ENCODE peak calls at places on chromosome 13, in four cellular contexts. One of them, this sample, is unnamed.

GRCh38 chr13:50448535-50448981 is 394.9 kb downstream of the DLEU7 start:
- DNase-seq in K562: no peak
- DNase-seq in WTC11: no peak
- DNase-seq in HepG2: no peak
- DNase-seq in this sample: no peak

GRCh38 chr13:59478908-59479307 is 684.8 kb downstream of the DIAPH3 start:
- DNase-seq in K562: no peak
- DNase-seq in WTC11: no peak
- DNase-seq in HepG2: no peak
- DNase-seq in this sample: no peak

GRCh38 chr13:39684531-39685137 is 29.2 kb downstream of the COG6 start:
- DNase-seq in K562: no peak
- DNase-seq in WTC11: no peak
- DNase-seq in HepG2: peak
- DNase-seq in this sample: peak

GRCh38 chr13:85298387-85298924 is 500.8 kb downstream of the SLITRK6 start:
- DNase-seq in K562: no peak
- DNase-seq in WTC11: no peak
- DNase-seq in HepG2: no peak
- DNase-seq in this sample: no peak

GRCh38 chr13:78607409-78608253 is 4.3 kb upstream of the POU4F1 start:
- DNase-seq in K562: no peak
- DNase-seq in WTC11: peak
- DNase-seq in HepG2: no peak
- DNase-seq in this sample: peak

GRCh38 chr13:46181799-46182490 is at the start of gene LCP1:
- DNase-seq in K562: peak
- DNase-seq in WTC11: no peak
- DNase-seq in HepG2: no peak
- DNase-seq in this sample: no peak

GRCh38 chr13:100131863-100132574 is 43.1 kb downstream of the PCCA start:
- DNase-seq in K562: peak
- DNase-seq in WTC11: no peak
- DNase-seq in HepG2: peak
- DNase-seq in this sample: peak

GRCh38 chr13:114112231-114112825 is 20.1 kb downstream of the RASA3 start:
- DNase-seq in K562: no peak
- DNase-seq in WTC11: peak
- DNase-seq in HepG2: no peak
- DNase-seq in this sample: peak

GRCh38 chr13:92573467-92574057 is 653.0 kb upstream of the GPC6 start:
- DNase-seq in K562: peak
- DNase-seq in WTC11: peak
- DNase-seq in HepG2: peak
- DNase-seq in this sample: peak

GRCh38 chr13:46211116-46211515 is 612 bp upstream of the LRRC63 start:
- DNase-seq in K562: peak
- DNase-seq in WTC11: no peak
- DNase-seq in HepG2: no peak
- DNase-seq in this sample: peak

GRCh38 chr13:112812306-112813034 is 122.6 kb downstream of the ATP11A start:
- DNase-seq in K562: no peak
- DNase-seq in WTC11: no peak
- DNase-seq in HepG2: no peak
- DNase-seq in this sample: no peak

GRCh38 chr13:30690282-30691188 is 44.8 kb upstream of the ALOX5AP start:
- DNase-seq in K562: no peak
- DNase-seq in WTC11: no peak
- DNase-seq in HepG2: no peak
- DNase-seq in this sample: no peak

GRCh38 chr13:44273991-44274810 is 99.4 kb upstream of the SERP2 start:
- DNase-seq in K562: no peak
- DNase-seq in WTC11: no peak
- DNase-seq in HepG2: no peak
- DNase-seq in this sample: no peak

GRCh38 chr13:32284927-32285632 is 30.1 kb downstream of the ZAR1L start:
- DNase-seq in K562: no peak
- DNase-seq in WTC11: no peak
- DNase-seq in HepG2: peak
- DNase-seq in this sample: no peak

GRCh38 chr13:45120967-45121366 is 657 bp downstream of the GTF2F2 start:
- DNase-seq in K562: no peak
- DNase-seq in WTC11: no peak
- DNase-seq in HepG2: no peak
- DNase-seq in this sample: no peak

GRCh38 chr13:41273806-41274441 is 10.5 kb upstream of the MTRF1 start:
- DNase-seq in K562: no peak
- DNase-seq in WTC11: no peak
- DNase-seq in HepG2: no peak
- DNase-seq in this sample: no peak

GRCh38 chr13:96053003-96053703 is at the start of gene UGGT2:
- DNase-seq in K562: peak
- DNase-seq in WTC11: peak
- DNase-seq in HepG2: peak
- DNase-seq in this sample: peak

GRCh38 chr13:106532111-106532929 is 3.1 kb downstream of the EFNB2 start:
- DNase-seq in K562: no peak
- DNase-seq in WTC11: no peak
- DNase-seq in HepG2: no peak
- DNase-seq in this sample: peak

GRCh38 chr13:89953581-89953980 is 1393.9 kb upstream of the MIR17HG start:
- DNase-seq in K562: no peak
- DNase-seq in WTC11: no peak
- DNase-seq in HepG2: no peak
- DNase-seq in this sample: no peak

GRCh38 chr13:40340368-40341085 is 325.9 kb downstream of the FOXO1 start:
- DNase-seq in K562: no peak
- DNase-seq in WTC11: no peak
- DNase-seq in HepG2: no peak
- DNase-seq in this sample: no peak

GRCh38 chr13:50149932-50150331 is 134.7 kb downstream of the KCNRG start:
- DNase-seq in K562: no peak
- DNase-seq in WTC11: no peak
- DNase-seq in HepG2: no peak
- DNase-seq in this sample: no peak

GRCh38 chr13:30848332-30849027 is 57.6 kb upstream of the MEDAG start:
- DNase-seq in K562: no peak
- DNase-seq in WTC11: no peak
- DNase-seq in HepG2: no peak
- DNase-seq in this sample: no peak

GRCh38 chr13:85666356-85666755 is 132.9 kb downstream of the SLITRK6 start:
- DNase-seq in K562: no peak
- DNase-seq in WTC11: peak
- DNase-seq in HepG2: no peak
- DNase-seq in this sample: no peak

GRCh38 chr13:105139380-105140285 is 1395.8 kb downstream of the EFNB2 start:
- DNase-seq in K562: no peak
- DNase-seq in WTC11: peak
- DNase-seq in HepG2: peak
- DNase-seq in this sample: no peak

GRCh38 chr13:33711441-33711840 is 106.5 kb upstream of the RFC3 start:
- DNase-seq in K562: no peak
- DNase-seq in WTC11: no peak
- DNase-seq in HepG2: no peak
- DNase-seq in this sample: no peak

GRCh38 chr13:48493076-48493765 is 39.7 kb downstream of the RCBTB2 start:
- DNase-seq in K562: no peak
- DNase-seq in WTC11: no peak
- DNase-seq in HepG2: no peak
- DNase-seq in this sample: no peak

GRCh38 chr13:48492123-48493075 is 40.5 kb downstream of the RCBTB2 start:
- DNase-seq in K562: no peak
- DNase-seq in WTC11: no peak
- DNase-seq in HepG2: no peak
- DNase-seq in this sample: no peak

GRCh38 chr13:48489666-48490065 is 43.2 kb downstream of the RCBTB2 start:
- DNase-seq in K562: no peak
- DNase-seq in WTC11: no peak
- DNase-seq in HepG2: no peak
- DNase-seq in this sample: no peak

GRCh38 chr13:48490241-48490640 is 42.6 kb downstream of the RCBTB2 start:
- DNase-seq in K562: no peak
- DNase-seq in WTC11: no peak
- DNase-seq in HepG2: no peak
- DNase-seq in this sample: no peak

DNA sequence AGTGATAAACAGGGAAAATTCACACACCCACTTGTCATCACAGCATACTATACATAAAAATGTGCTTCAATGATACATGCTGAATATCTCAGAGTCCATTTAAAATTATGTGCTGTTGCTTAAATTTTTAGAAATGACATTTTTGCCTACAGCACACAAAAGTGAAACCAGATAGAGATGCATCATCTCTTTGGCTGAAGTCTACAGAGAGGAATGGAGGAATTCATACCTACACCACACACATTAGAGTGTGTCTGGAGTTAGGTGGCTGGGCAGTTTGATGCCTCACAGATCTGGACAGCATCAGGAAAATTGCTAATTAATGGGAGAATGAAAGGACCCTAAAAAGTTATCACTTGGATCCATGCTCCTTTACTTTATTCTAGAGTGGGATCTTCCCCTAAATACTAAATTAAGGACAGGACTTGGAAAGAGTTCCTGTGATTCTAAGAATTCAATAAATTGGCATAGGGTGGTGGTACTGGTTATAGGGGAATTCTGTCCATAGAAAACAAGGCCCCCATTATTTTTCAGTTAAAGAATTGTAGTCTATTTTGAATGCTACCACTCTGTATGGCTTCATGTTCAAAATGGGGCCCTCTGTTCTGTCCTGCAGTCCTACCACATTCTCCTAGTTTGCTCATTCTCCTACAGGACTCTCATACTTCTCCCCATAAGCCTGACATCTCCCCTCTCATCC is 41.3 kb downstream of the RCBTB2 start:
- DNase-seq in K562: no peak
- DNase-seq in WTC11: no peak
- DNase-seq in HepG2: no peak
- DNase-seq in this sample: no peak
- TF ChIP-seq FOXJ3 in K562: no peak
- TF ChIP-seq FOXJ3 in WTC11: no peak
- TF ChIP-seq FOXJ3 in HepG2: no peak
- TF ChIP-seq FOXJ3 in this sample: no peak

DNA sequence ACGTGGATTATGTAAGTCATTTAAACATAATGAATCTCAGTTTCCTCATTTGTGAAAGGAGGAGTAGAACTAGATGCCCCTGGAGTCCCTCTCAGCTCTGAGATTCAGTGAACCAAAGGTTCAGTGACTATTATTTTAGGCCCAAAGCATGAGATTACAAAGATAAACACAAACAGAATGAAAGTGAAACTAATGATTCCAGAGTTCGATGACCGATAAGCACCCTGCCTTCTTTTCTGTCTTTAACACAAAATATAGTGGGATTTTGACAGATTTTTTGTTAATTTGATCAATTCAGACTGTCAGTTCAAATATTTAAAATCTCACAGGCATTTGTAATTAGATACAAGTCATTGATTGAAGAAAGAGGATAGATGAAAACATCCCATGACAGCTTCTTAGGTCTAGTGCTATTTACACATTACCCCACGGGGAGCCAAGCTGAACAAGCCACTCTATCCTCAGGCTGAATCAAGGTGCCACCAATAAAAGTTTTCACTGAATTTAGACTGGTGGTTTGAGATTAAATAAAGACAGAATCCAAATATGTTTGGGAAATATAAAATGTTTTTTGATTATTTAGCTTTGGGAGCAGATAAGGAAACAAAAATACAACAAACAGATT is 64.6 kb upstream of the RAP2A start:
- DNase-seq in K562: no peak
- DNase-seq in WTC11: no peak
- DNase-seq in HepG2: no peak
- DNase-seq in this sample: no peak
- TF ChIP-seq FOXJ3 in K562: no peak
- TF ChIP-seq FOXJ3 in WTC11: no peak
- TF ChIP-seq FOXJ3 in HepG2: no peak
- TF ChIP-seq FOXJ3 in this sample: no peak

DNA sequence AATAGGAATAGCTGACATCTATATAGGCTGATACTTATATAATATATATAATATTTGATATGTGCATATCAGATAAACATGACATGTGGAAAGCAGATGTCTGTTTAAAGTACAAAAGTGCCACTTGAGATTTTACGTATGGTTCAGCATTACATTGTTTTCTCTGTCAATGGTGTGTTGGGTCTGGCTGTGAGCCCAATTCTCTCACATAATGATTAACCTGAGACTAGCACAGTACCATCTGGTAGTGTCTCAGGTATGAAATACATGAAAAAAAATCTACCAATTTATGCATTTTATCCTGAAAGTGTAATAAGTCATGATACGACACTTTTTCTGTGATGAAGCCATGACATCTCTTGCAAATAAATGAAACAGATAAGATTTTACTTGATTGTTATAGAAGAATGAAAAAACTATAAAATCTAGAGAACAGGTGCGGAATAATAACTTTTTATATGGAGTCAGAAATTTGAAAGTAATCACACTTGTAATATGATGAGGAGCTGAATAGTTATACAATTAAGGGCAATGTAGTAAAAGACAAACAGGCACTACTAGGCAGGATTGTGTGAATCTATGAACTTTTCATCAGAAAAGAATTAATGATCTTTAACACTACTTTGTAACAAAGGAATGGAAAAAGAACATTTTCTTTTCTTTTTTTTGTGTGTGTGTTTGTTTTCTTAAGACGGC is 1405.0 kb downstream of the OLFM4 start:
- DNase-seq in K562: no peak
- DNase-seq in WTC11: no peak
- DNase-seq in HepG2: peak
- DNase-seq in this sample: no peak
- TF ChIP-seq FOXJ3 in K562: no peak
- TF ChIP-seq FOXJ3 in WTC11: no peak
- TF ChIP-seq FOXJ3 in HepG2: no peak
- TF ChIP-seq FOXJ3 in this sample: no peak

DNA sequence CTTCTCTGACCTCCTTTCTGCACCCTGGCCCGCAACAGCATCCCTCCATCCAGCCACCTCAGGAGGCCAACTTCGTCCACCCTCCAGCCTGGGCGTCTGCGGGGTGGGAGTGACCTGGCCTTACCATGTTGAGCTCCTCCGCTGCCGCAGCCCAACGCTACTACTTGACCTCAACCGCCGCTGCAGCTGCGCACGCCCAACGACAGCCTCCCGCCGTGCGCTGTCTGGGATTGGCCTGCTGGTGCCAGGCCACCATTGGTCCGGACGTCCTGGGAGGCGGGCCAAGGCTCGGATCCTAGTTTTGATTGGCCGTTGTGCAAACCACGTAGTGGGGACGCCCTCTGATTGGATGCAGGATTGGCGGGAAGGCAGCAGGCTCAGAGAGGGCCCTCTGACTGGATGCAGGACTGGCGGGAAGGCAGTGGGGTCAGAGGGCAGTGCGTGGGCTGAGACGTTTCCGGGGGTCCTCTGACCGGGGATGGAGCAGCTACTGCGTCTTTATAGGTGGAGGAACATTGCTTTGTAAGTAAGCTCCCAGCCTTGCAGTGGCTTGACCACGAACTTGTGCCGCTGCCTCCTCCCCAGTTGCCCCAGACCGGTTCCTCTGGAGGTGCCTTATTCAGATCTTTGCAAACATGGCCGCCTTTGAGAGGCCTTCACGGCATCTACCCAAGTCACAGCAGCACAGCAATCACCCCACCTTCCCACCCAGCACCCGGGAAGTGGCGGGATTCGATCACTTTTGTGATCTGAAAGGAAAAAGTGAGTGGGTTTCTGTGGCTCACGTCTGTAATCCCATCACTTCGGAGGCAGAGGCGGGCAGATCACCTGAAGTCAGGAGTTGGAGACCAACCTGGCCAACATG is at the start of gene TUBA3C:
- DNase-seq in K562: peak
- DNase-seq in WTC11: no peak
- DNase-seq in HepG2: no peak
- DNase-seq in this sample: peak
- TF ChIP-seq FOXJ3 in K562: no peak
- TF ChIP-seq FOXJ3 in WTC11: no peak
- TF ChIP-seq FOXJ3 in HepG2: no peak
- TF ChIP-seq FOXJ3 in this sample: no peak